ENCODE peak calls at places on chromosomes 1 and 21, in five cellular contexts. E, U, J, L and O are unnamed samples. For H3K4me1 and H3K27me3, the result is how much of the 10 kb centered on the place peaks cover.

GRCh38 chr1:105632342-105633196 is 1423.9 kb upstream of the PRMT6 start:
- DNase-seq in E (no peak), U (peak), J (no peak), L (no peak), O (no peak)

GRCh38 chr1:6673816-6674398 is 27.7 kb downstream of the DNAJC11 start:
- DNase-seq in E (no peak), U (no peak), J (no peak), L (no peak), O (no peak)

GRCh38 chr1:179516976-179517705 is 58.6 kb downstream of the NPHS2 start:
- DNase-seq in E (no peak), U (no peak), J (no peak), L (no peak), O (no peak)

GRCh38 chr1:172662464-172663109 is 3.7 kb downstream of the FASLG start:
- DNase-seq in E (no peak), U (no peak), J (peak), L (peak), O (no peak)

GRCh38 chr1:40819101-40819500 is 35.5 kb downstream of the KCNQ4 start:
- DNase-seq in E (no peak), U (no peak), J (no peak), L (no peak), O (no peak)

GRCh38 chr1:20604678-20605077 is 15.8 kb downstream of the CDA start:
- DNase-seq in E (no peak), U (no peak), J (no peak), L (no peak), O (no peak)

GRCh38 chr1:155871390-155871789 is 12.0 kb downstream of the SYT11 start:
- DNase-seq in E (no peak), U (peak), J (peak), L (no peak), O (no peak)

GRCh38 chr1:54571803-54572202 is 23.8 kb downstream of the ACOT11 start:
- DNase-seq in E (no peak), U (no peak), J (peak), L (no peak), O (no peak)

GRCh38 chr21:36297938-36298572 is 21.9 kb upstream of the MORC3 start:
- DNase-seq in E (no peak), U (no peak), J (peak), L (peak), O (peak)

GRCh38 chr1:229714964-229715603 is 89.0 kb downstream of the URB2 start:
- DNase-seq in E (peak), U (no peak), J (no peak), L (peak), O (peak)

GRCh38 chr1:165257969-165258459 is 98.5 kb downstream of the LMX1A start:
- DNase-seq in E (peak), U (peak), J (no peak), L (no peak), O (peak)

GRCh38 chr1:207470927-207471326 is 16.8 kb downstream of the CR2 start:
- DNase-seq in E (no peak), U (no peak), J (no peak), L (no peak), O (no peak)

GRCh38 chr1:172699111-172699510 is 40.2 kb downstream of the FASLG start:
- DNase-seq in E (no peak), U (no peak), J (peak), L (peak), O (peak)

GRCh38 chr1:119288751-119289150 is 79.8 kb upstream of the HAO2 start:
- DNase-seq in E (no peak), U (no peak), J (no peak), L (no peak), O (no peak)

GRCh38 chr1:162835157-162835899 is 25.6 kb downstream of the CCDC190 start:
- DNase-seq in E (no peak), U (no peak), J (no peak), L (no peak), O (no peak)

GRCh38 chr21:37564341-37564923 is 197.9 kb downstream of the DYRK1A start:
- DNase-seq in E (peak), U (peak), J (peak), L (peak), O (peak)

GRCh38 chr21:37562920-37563640 is 196.5 kb downstream of the DYRK1A start:
- DNase-seq in E (no peak), U (no peak), J (peak), L (no peak), O (no peak)

GRCh38 chr21:37564924-37565529 is 198.5 kb downstream of the DYRK1A start:
- DNase-seq in E (no peak), U (no peak), J (no peak), L (no peak), O (no peak)

GRCh38 chr21:37561941-37562919 is 195.7 kb downstream of the DYRK1A start:
- DNase-seq in E (no peak), U (no peak), J (no peak), L (no peak), O (no peak)

DNA sequence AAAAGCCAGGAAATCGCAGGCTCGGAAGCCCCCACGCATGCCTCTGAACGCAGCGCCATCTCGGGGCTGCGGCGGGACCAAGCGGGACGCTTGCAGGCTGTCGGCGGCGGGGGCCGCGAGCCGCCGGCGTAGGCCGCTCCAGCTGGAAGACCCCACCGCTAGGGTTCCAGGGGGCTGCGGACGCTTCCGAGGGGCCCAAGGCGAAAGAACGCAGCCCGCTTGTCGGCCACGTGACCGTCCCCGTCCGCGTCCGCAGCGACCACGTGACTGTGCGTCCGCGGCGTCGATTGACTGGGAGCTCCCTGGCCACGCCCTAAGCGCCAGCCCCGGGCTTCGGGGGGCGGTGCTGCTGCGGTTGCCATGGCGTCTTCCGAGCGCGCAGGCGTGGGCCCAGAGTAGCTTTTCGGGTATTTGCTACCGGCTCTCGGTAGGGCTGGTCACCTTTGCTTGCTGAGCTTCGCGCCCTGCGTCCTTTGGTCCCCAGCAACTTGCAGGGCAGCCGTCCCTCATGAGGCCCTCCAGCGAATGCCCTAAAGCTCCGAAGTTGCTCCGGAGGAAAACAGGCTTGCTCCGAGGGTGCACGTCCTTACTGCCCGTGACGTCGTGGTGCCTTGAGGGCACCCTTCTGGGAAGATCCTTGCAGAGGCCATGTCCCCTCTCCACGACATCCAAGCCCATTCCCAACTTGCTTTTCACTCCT is 197.2 kb downstream of the DYRK1A start:
- DNase-seq in E (peak), U (peak), J (peak), L (peak), O (peak)
- H3K4me1 ChIP-seq in E (under half), U (under half), J (under half), L (under half), O (under half)

GRCh38 chr1:109667452-109668122 is at the start of gene GSTM2:
- DNase-seq in E (no peak), U (peak), J (peak), L (peak), O (peak)
- TF ChIP-seq CTCF in E (no peak), U (no peak), J (no peak), L (no peak), O (no peak)

GRCh38 chr1:153253693-153254092 is 5.8 kb upstream of the LORICRIN start:
- DNase-seq in E (no peak), U (no peak), J (no peak), L (no peak), O (no peak)
- H3K27me3 ChIP-seq in E (under half), U (under half), J (under half), L (under half), O (half or more)

GRCh38 chr1:160096491-160097116 is 1.8 kb downstream of the IGSF8 start:
- DNase-seq in E (no peak), U (no peak), J (peak), L (no peak), O (peak)
- H3K4me1 ChIP-seq in E (under half), U (under half), J (under half), L (half or more), O (under half)

GRCh38 chr1:46671554-46671953 is at the start of gene TEX38:
- DNase-seq in E (no peak), U (no peak), J (no peak), L (no peak), O (no peak)

GRCh38 chr1:46667782-46668760 is at the start of gene ATPAF1:
- DNase-seq in E (peak), U (peak), J (peak), L (peak), O (peak)

GRCh38 chr1:46670134-46670533 is 1.5 kb upstream of the TEX38 start:
- DNase-seq in E (no peak), U (no peak), J (no peak), L (no peak), O (no peak)

GRCh38 chr1:46665983-46666382 is 2.2 kb downstream of the ATPAF1 start:
- DNase-seq in E (no peak), U (no peak), J (no peak), L (no peak), O (no peak)
- TF ChIP-seq CTCF in E (no peak), U (no peak), J (no peak), L (no peak), O (no peak)